ENCODE peak calls at places on chromosomes 2 and 18, in five cellular contexts. Q is hypothalamus, L is SK-N-DZ, Y is WTC11, Z is ACHN. B is an unnamed sample.

GRCh38 chr2:105118960-105119359 is 81.1 kb downstream of the MRPS9 start:
- DNase-seq in Y (peak), Q (no peak), Z (no peak), L (no peak), B (no peak)

GRCh38 chr2:239382384-239382880 is 18.4 kb downstream of the HDAC4 start:
- DNase-seq in Z (no peak), Q (no peak), Y (no peak), L (no peak), B (no peak)

GRCh38 chr18:58186258-58186948 is 142.4 kb downstream of the NEDD4L start:
- DNase-seq in Y (no peak), L (no peak), Z (peak), Q (no peak), B (no peak)

GRCh38 chr2:68195096-68195495 is 37.4 kb downstream of the PNO1 start:
- DNase-seq in L (no peak), Y (no peak), Q (no peak), Z (no peak), B (no peak)

GRCh38 chr18:51188024-51188701 is 9.3 kb downstream of the MEX3C start:
- DNase-seq in L (no peak), Z (no peak), Q (no peak), Y (no peak), B (no peak)

GRCh38 chr2:52220393-52220792 is 1188.5 kb upstream of the NRXN1 start:
- DNase-seq in Z (no peak), Q (no peak), Y (no peak), L (no peak), B (no peak)

GRCh38 chr2:120934221-120934639 is 198.6 kb downstream of the GLI2 start:
- DNase-seq in L (no peak), Z (peak), Q (no peak), Y (no peak), B (no peak)

GRCh38 chr2:71004356-71004755 is 9.7 kb upstream of the TEX261 start:
- DNase-seq in Y (no peak), Q (no peak), Z (no peak), L (no peak), B (no peak)

GRCh38 chr2:187566266-187566665 is 12.0 kb upstream of the TFPI start:
- DNase-seq in Z (no peak), Y (no peak), Q (no peak), L (no peak), B (no peak)

GRCh38 chr2:11370377-11371098 is 26.1 kb upstream of the ROCK2 start:
- DNase-seq in L (no peak), Z (no peak), Y (no peak), Q (no peak), B (no peak)

GRCh38 chr2:127606594-127607398 is 39.2 kb upstream of the GPR17 start:
- DNase-seq in L (no peak), Y (no peak), Z (no peak), Q (no peak), B (no peak)